ENCODE peak calls at places on chromosomes 16 and 17, in seven cellular contexts. R, Z, I, N, U, T and B are unnamed samples.
A peak's percentile ranks its signal among the peaks of the same experiment; 100 is the strongest.

GRCh38 chr16:49601541-49601940 is 227.9 kb downstream of the C16orf78 start:
- DNase-seq in N (no peak), I (peak; percentile 10), U (no peak), R (no peak), Z (no peak), T (no peak), B (no peak)

GRCh38 chr17:47663997-47664941 is 14.6 kb downstream of the KPNB1 start:
- DNase-seq in U (peak; percentile 41), I (peak; percentile 63), Z (peak; percentile 70), R (no peak), N (no peak), T (peak; percentile 47), B (peak; percentile 48)

GRCh38 chr16:19410435-19411153 is 7.1 kb upstream of the TMC5 start:
- DNase-seq in Z (peak; percentile 76), T (no peak), R (peak; percentile 47), N (peak; percentile 62), U (no peak), I (no peak), B (no peak)

GRCh38 chr17:72332367-72332766 is 211.5 kb downstream of the SOX9 start:
- DNase-seq in R (no peak), N (no peak), Z (no peak), U (peak; percentile 28), T (no peak), I (no peak), B (no peak)

GRCh38 chr17:957856-958421 is 21.6 kb downstream of the NXN start:
- DNase-seq in Z (no peak), R (no peak), U (no peak), I (no peak), T (no peak), N (no peak), B (no peak)

GRCh38 chr16:49698416-49698815 is 157.5 kb downstream of the ZNF423 start:
- DNase-seq in N (no peak), Z (peak; percentile 92), T (peak; percentile 48), I (no peak), R (no peak), U (no peak), B (no peak)

GRCh38 chr16:82788225-82788624 is 161.5 kb downstream of the CDH13 start:
- DNase-seq in R (no peak), N (no peak), U (no peak), I (no peak), Z (no peak), T (no peak), B (no peak)

GRCh38 chr17:18031955-18032354 is 7.0 kb downstream of the ATPAF2 start:
- DNase-seq in Z (no peak), T (no peak), N (no peak), R (no peak), U (no peak), I (no peak), B (no peak)

GRCh38 chr17:38330941-38331411 is 12.8 kb downstream of the GPR179 start:
- DNase-seq in Z (no peak), I (no peak), U (no peak), R (no peak), N (no peak), T (no peak), B (no peak)

GRCh38 chr16:64397945-64398508 is 723.8 kb downstream of the CDH11 start:
- DNase-seq in N (no peak), U (no peak), R (no peak), T (no peak), Z (no peak), I (no peak), B (no peak)

GRCh38 chr17:37824534-37825485 is 80.0 kb upstream of the HNF1B start:
- DNase-seq in T (no peak), I (peak; percentile 62), N (peak; percentile 65), Z (no peak), U (no peak), R (peak; percentile 43), B (no peak)

GRCh38 chr16:69833791-69834282 is 71.7 kb downstream of the WWP2 start:
- DNase-seq in I (peak; percentile 53), U (no peak), Z (no peak), T (no peak), N (no peak), R (no peak), B (no peak)

GRCh38 chr17:2874211-2874686 is 78.0 kb downstream of the RAP1GAP2 start:
- DNase-seq in Z (no peak), T (no peak), U (no peak), R (peak; percentile 87), N (peak; percentile 88), I (peak; percentile 61), B (no peak)
- TF ChIP-seq YY1 in Z (no peak), T (no peak), U (no peak), R (peak; percentile 37), N (no peak), I (no peak), B (no peak)

GRCh38 chr16:10277597-10277996 is 95.4 kb upstream of the GRIN2A start:
- DNase-seq in T (no peak), I (no peak), Z (no peak), N (no peak), R (no peak), U (no peak), B (no peak)
- TF ChIP-seq YY1 in T (no peak), I (no peak), Z (no peak), N (no peak), R (peak; percentile 80), U (no peak), B (no peak)

GRCh38 chr16:14324581-14324980 is 253.5 kb downstream of the MRTFB start:
- DNase-seq in Z (no peak), T (no peak), U (no peak), R (no peak), I (no peak), N (no peak), B (no peak)
- TF ChIP-seq YY1 in Z (no peak), T (no peak), U (no peak), R (no peak), I (no peak), N (no peak), B (no peak)

GRCh38 chr17:28193241-28193640 is 125.8 kb upstream of the TMEM97 start:
- DNase-seq in U (no peak), R (no peak), N (no peak), T (no peak), Z (no peak), I (no peak), B (no peak)
- TF ChIP-seq YY1 in U (no peak), R (no peak), N (no peak), T (no peak), Z (no peak), I (no peak), B (no peak)

GRCh38 chr16:14199624-14200023 is 128.5 kb downstream of the MRTFB start:
- DNase-seq in Z (no peak), U (no peak), I (no peak), T (no peak), N (no peak), R (no peak), B (no peak)
- TF ChIP-seq YY1 in Z (no peak), U (no peak), I (no peak), T (no peak), N (no peak), R (no peak), B (no peak)

DNA sequence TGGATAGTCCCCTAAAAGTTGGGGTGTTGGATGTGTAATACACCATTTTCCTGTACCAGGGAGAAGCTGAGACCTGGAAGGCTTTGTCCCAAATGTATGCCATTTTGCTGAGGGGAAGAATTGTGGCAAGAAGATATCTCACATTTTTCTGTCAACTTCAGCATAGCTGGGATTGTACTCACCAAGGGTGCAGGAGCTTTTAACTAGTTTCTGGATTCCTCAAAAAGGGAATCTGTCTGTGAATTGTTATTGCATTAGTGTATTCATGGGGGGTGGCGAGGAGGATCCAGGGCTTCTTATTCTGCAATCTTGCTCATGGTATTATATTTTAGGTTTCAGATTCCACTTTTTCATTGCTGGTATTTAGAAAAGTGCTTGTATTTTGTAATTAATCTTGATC is 208.2 kb upstream of the MYOCD start:
- DNase-seq in Z (no peak), T (no peak), N (no peak), U (no peak), I (no peak), R (no peak), B (no peak)
- TF ChIP-seq YY1 in Z (no peak), T (no peak), N (no peak), U (no peak), I (no peak), R (no peak), B (no peak)

DNA sequence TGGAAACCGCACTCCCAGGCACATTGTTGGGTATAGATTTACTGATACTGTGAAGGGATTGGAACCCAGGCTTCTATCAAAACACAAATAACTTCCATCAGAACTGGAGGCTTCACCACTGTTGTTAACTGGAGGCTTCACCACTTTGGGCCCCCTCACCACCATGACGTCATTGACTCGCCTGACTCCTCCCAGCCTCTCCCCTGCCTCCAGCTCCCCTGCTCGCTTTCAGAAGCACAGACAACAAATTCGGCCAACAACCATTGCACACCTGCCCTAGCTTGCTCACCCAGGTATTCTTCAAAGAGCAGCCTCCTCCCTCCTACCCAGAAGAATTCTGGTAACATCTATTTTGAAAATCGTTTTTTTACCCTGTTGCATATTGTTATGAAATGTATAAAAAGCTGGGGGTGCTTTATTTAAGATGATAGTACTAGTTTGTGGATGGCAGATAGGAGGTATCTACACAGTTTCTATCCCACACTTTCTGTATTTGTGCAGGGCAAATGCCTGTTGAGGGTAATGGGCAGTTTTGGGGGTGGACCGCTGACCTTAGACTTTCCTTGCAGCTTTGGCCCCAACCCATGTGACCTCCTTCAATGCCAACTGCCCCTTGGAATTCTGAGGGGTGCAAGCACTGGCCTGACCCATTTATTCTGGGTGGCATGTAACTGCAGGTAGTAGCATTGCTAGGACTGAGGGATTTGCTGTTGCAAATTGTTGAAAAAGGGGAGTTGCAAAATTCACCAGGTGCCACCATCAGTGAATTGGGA is 54.1 kb downstream of the HLF start:
- DNase-seq in N (no peak), T (no peak), Z (no peak), I (no peak), R (no peak), U (no peak), B (no peak)
- TF ChIP-seq YY1 in N (no peak), T (no peak), Z (no peak), I (no peak), R (no peak), U (no peak), B (no peak)

DNA sequence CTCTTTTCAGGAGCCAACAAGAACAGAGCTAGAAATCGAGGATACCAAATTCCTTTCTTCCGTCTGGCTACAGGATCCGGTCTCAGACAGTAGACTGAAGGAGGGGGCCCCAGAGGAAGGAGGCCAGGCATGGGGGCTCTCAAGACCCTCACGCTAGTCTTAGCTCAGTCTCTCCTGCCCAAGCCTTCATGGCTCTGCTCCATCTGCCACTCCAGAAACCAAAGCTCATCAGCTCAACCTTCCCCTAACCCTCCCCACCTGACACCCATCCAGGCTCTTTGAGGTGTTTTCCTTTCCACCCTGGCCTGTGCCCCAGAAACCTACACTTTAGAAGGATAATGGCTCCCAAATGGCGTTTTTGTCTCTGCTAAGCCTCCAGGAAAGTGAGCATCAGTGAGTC is 6.2 kb upstream of the TMEM92 start:
- DNase-seq in I (no peak), N (no peak), R (no peak), T (no peak), Z (no peak), U (no peak), B (no peak)
- TF ChIP-seq YY1 in I (no peak), N (no peak), R (no peak), T (no peak), Z (no peak), U (no peak), B (no peak)